ENCODE peak calls at places on chromosomes 13 and 19, in eight cellular contexts. One of them, this sample, is unnamed.

GRCh38 chr13:44271031-44271433 is 102.6 kb upstream of the SERP2 start:
- DNase-seq in central memory CD8-positive, alpha-beta T cell: no peak
- DNase-seq in brain microvascular endothelial cell: no peak
- DNase-seq in AG10803: peak; percentile 52
- DNase-seq in stimulated activated CD8-positive, alpha-beta memory T cell treated with anti-CD3 and anti-CD28 coated beads, Interleukin-4, amount 100 ng/mL, for 24 hours: no peak
- DNase-seq in GM04503: no peak
- DNase-seq in astrocyte of the hippocampus: no peak
- DNase-seq in activated naive CD8-positive, alpha-beta T cell treated with anti-CD3 and anti-CD28 coated beads, Interleukin-2, amount 50 U/mL, for 24 hours: no peak
- DNase-seq in this sample: peak; percentile 18

GRCh38 chr13:99293178-99293577 is 14.0 kb downstream of the GPR183 start:
- DNase-seq in brain microvascular endothelial cell: no peak
- DNase-seq in astrocyte of the hippocampus: no peak
- DNase-seq in stimulated activated CD8-positive, alpha-beta memory T cell treated with anti-CD3 and anti-CD28 coated beads, Interleukin-4, amount 100 ng/mL, for 24 hours: no peak
- DNase-seq in GM04503: no peak
- DNase-seq in central memory CD8-positive, alpha-beta T cell: no peak
- DNase-seq in activated naive CD8-positive, alpha-beta T cell treated with anti-CD3 and anti-CD28 coated beads, Interleukin-2, amount 50 U/mL, for 24 hours: no peak
- DNase-seq in AG10803: no peak
- DNase-seq in this sample: no peak

GRCh38 chr13:114111577-114111976 is 20.8 kb downstream of the RASA3 start:
- DNase-seq in GM04503: no peak
- DNase-seq in activated naive CD8-positive, alpha-beta T cell treated with anti-CD3 and anti-CD28 coated beads, Interleukin-2, amount 50 U/mL, for 24 hours: no peak
- DNase-seq in astrocyte of the hippocampus: no peak
- DNase-seq in central memory CD8-positive, alpha-beta T cell: no peak
- DNase-seq in brain microvascular endothelial cell: no peak
- DNase-seq in stimulated activated CD8-positive, alpha-beta memory T cell treated with anti-CD3 and anti-CD28 coated beads, Interleukin-4, amount 100 ng/mL, for 24 hours: no peak
- DNase-seq in AG10803: peak; percentile 56
- DNase-seq in this sample: no peak

GRCh38 chr13:108044929-108045328 is 170.4 kb downstream of the LIG4 start:
- DNase-seq in stimulated activated CD8-positive, alpha-beta memory T cell treated with anti-CD3 and anti-CD28 coated beads, Interleukin-4, amount 100 ng/mL, for 24 hours: no peak
- DNase-seq in central memory CD8-positive, alpha-beta T cell: no peak
- DNase-seq in brain microvascular endothelial cell: no peak
- DNase-seq in activated naive CD8-positive, alpha-beta T cell treated with anti-CD3 and anti-CD28 coated beads, Interleukin-2, amount 50 U/mL, for 24 hours: no peak
- DNase-seq in astrocyte of the hippocampus: no peak
- DNase-seq in GM04503: no peak
- DNase-seq in AG10803: no peak
- DNase-seq in this sample: no peak

GRCh38 chr13:93900735-93901134 is 578.7 kb downstream of the DCT start:
- DNase-seq in central memory CD8-positive, alpha-beta T cell: no peak
- DNase-seq in GM04503: no peak
- DNase-seq in activated naive CD8-positive, alpha-beta T cell treated with anti-CD3 and anti-CD28 coated beads, Interleukin-2, amount 50 U/mL, for 24 hours: no peak
- DNase-seq in AG10803: peak; percentile 11
- DNase-seq in brain microvascular endothelial cell: no peak
- DNase-seq in stimulated activated CD8-positive, alpha-beta memory T cell treated with anti-CD3 and anti-CD28 coated beads, Interleukin-4, amount 100 ng/mL, for 24 hours: no peak
- DNase-seq in astrocyte of the hippocampus: no peak
- DNase-seq in this sample: no peak

GRCh38 chr13:33367931-33368330 is 82.4 kb upstream of the STARD13 start:
- DNase-seq in stimulated activated CD8-positive, alpha-beta memory T cell treated with anti-CD3 and anti-CD28 coated beads, Interleukin-4, amount 100 ng/mL, for 24 hours: no peak
- DNase-seq in astrocyte of the hippocampus: no peak
- DNase-seq in GM04503: no peak
- DNase-seq in AG10803: no peak
- DNase-seq in central memory CD8-positive, alpha-beta T cell: no peak
- DNase-seq in activated naive CD8-positive, alpha-beta T cell treated with anti-CD3 and anti-CD28 coated beads, Interleukin-2, amount 50 U/mL, for 24 hours: no peak
- DNase-seq in brain microvascular endothelial cell: no peak
- DNase-seq in this sample: no peak

GRCh38 chr19:12723643-12724426 is at the start of gene TNPO2:
- DNase-seq in GM04503: no peak
- DNase-seq in activated naive CD8-positive, alpha-beta T cell treated with anti-CD3 and anti-CD28 coated beads, Interleukin-2, amount 50 U/mL, for 24 hours: peak; percentile 78
- DNase-seq in astrocyte of the hippocampus: peak; percentile 78
- DNase-seq in stimulated activated CD8-positive, alpha-beta memory T cell treated with anti-CD3 and anti-CD28 coated beads, Interleukin-4, amount 100 ng/mL, for 24 hours: peak; percentile 51
- DNase-seq in brain microvascular endothelial cell: peak; percentile 52
- DNase-seq in central memory CD8-positive, alpha-beta T cell: peak; percentile 32
- DNase-seq in AG10803: peak; percentile 46
- DNase-seq in this sample: peak; percentile 69

GRCh38 chr19:55406869-55407624 is 541 bp downstream of the UBE2S start:
- DNase-seq in stimulated activated CD8-positive, alpha-beta memory T cell treated with anti-CD3 and anti-CD28 coated beads, Interleukin-4, amount 100 ng/mL, for 24 hours: peak; percentile 19
- DNase-seq in GM04503: no peak
- DNase-seq in activated naive CD8-positive, alpha-beta T cell treated with anti-CD3 and anti-CD28 coated beads, Interleukin-2, amount 50 U/mL, for 24 hours: peak; percentile 32
- DNase-seq in central memory CD8-positive, alpha-beta T cell: peak; percentile 26
- DNase-seq in AG10803: peak; percentile 34
- DNase-seq in brain microvascular endothelial cell: no peak
- DNase-seq in astrocyte of the hippocampus: peak; percentile 66
- DNase-seq in this sample: peak; percentile 63

GRCh38 chr19:51093066-51093465 is 10.4 kb upstream of the KLK14 start:
- DNase-seq in stimulated activated CD8-positive, alpha-beta memory T cell treated with anti-CD3 and anti-CD28 coated beads, Interleukin-4, amount 100 ng/mL, for 24 hours: no peak
- DNase-seq in astrocyte of the hippocampus: no peak
- DNase-seq in AG10803: no peak
- DNase-seq in brain microvascular endothelial cell: no peak
- DNase-seq in GM04503: no peak
- DNase-seq in central memory CD8-positive, alpha-beta T cell: no peak
- DNase-seq in activated naive CD8-positive, alpha-beta T cell treated with anti-CD3 and anti-CD28 coated beads, Interleukin-2, amount 50 U/mL, for 24 hours: no peak
- DNase-seq in this sample: no peak

GRCh38 chr13:110319774-110320509 is 12.9 kb downstream of the COL4A2 start:
- DNase-seq in central memory CD8-positive, alpha-beta T cell: no peak
- DNase-seq in AG10803: peak; percentile 77
- DNase-seq in astrocyte of the hippocampus: peak; percentile 88
- DNase-seq in activated naive CD8-positive, alpha-beta T cell treated with anti-CD3 and anti-CD28 coated beads, Interleukin-2, amount 50 U/mL, for 24 hours: peak; percentile 41
- DNase-seq in brain microvascular endothelial cell: peak; percentile 67
- DNase-seq in stimulated activated CD8-positive, alpha-beta memory T cell treated with anti-CD3 and anti-CD28 coated beads, Interleukin-4, amount 100 ng/mL, for 24 hours: no peak
- DNase-seq in GM04503: no peak
- DNase-seq in this sample: no peak

GRCh38 chr19:39870171-39870971 is 24.2 kb upstream of the FBL start:
- DNase-seq in activated naive CD8-positive, alpha-beta T cell treated with anti-CD3 and anti-CD28 coated beads, Interleukin-2, amount 50 U/mL, for 24 hours: no peak
- DNase-seq in astrocyte of the hippocampus: no peak
- DNase-seq in AG10803: no peak
- DNase-seq in central memory CD8-positive, alpha-beta T cell: no peak
- DNase-seq in brain microvascular endothelial cell: no peak
- DNase-seq in GM04503: no peak
- DNase-seq in stimulated activated CD8-positive, alpha-beta memory T cell treated with anti-CD3 and anti-CD28 coated beads, Interleukin-4, amount 100 ng/mL, for 24 hours: no peak
- DNase-seq in this sample: no peak

GRCh38 chr13:38686635-38687245 is at the start of gene FREM2:
- DNase-seq in central memory CD8-positive, alpha-beta T cell: no peak
- DNase-seq in astrocyte of the hippocampus: peak; percentile 83
- DNase-seq in AG10803: no peak
- DNase-seq in GM04503: no peak
- DNase-seq in brain microvascular endothelial cell: no peak
- DNase-seq in stimulated activated CD8-positive, alpha-beta memory T cell treated with anti-CD3 and anti-CD28 coated beads, Interleukin-4, amount 100 ng/mL, for 24 hours: no peak
- DNase-seq in activated naive CD8-positive, alpha-beta T cell treated with anti-CD3 and anti-CD28 coated beads, Interleukin-2, amount 50 U/mL, for 24 hours: no peak
- DNase-seq in this sample: peak; percentile 88

GRCh38 chr19:28021316-28022185 is 1191.4 kb downstream of the UQCRFS1 start:
- DNase-seq in brain microvascular endothelial cell: no peak
- DNase-seq in stimulated activated CD8-positive, alpha-beta memory T cell treated with anti-CD3 and anti-CD28 coated beads, Interleukin-4, amount 100 ng/mL, for 24 hours: no peak
- DNase-seq in activated naive CD8-positive, alpha-beta T cell treated with anti-CD3 and anti-CD28 coated beads, Interleukin-2, amount 50 U/mL, for 24 hours: no peak
- DNase-seq in GM04503: no peak
- DNase-seq in central memory CD8-positive, alpha-beta T cell: no peak
- DNase-seq in AG10803: no peak
- DNase-seq in astrocyte of the hippocampus: no peak
- DNase-seq in this sample: no peak

GRCh38 chr19:56972291-56972914 is 131.9 kb upstream of the PEG3 start:
- DNase-seq in AG10803: no peak
- DNase-seq in astrocyte of the hippocampus: no peak
- DNase-seq in stimulated activated CD8-positive, alpha-beta memory T cell treated with anti-CD3 and anti-CD28 coated beads, Interleukin-4, amount 100 ng/mL, for 24 hours: no peak
- DNase-seq in central memory CD8-positive, alpha-beta T cell: no peak
- DNase-seq in activated naive CD8-positive, alpha-beta T cell treated with anti-CD3 and anti-CD28 coated beads, Interleukin-2, amount 50 U/mL, for 24 hours: no peak
- DNase-seq in brain microvascular endothelial cell: no peak
- DNase-seq in GM04503: no peak
- DNase-seq in this sample: no peak

GRCh38 chr19:32662186-32662585 is 12.8 kb downstream of the ANKRD27 start:
- DNase-seq in astrocyte of the hippocampus: peak; percentile 11
- DNase-seq in activated naive CD8-positive, alpha-beta T cell treated with anti-CD3 and anti-CD28 coated beads, Interleukin-2, amount 50 U/mL, for 24 hours: no peak
- DNase-seq in GM04503: no peak
- DNase-seq in brain microvascular endothelial cell: peak; percentile 50
- DNase-seq in AG10803: peak; percentile 40
- DNase-seq in stimulated activated CD8-positive, alpha-beta memory T cell treated with anti-CD3 and anti-CD28 coated beads, Interleukin-4, amount 100 ng/mL, for 24 hours: no peak
- DNase-seq in central memory CD8-positive, alpha-beta T cell: no peak
- DNase-seq in this sample: no peak

GRCh38 chr13:57624565-57625435 is 6.7 kb upstream of the PCDH17 start:
- DNase-seq in astrocyte of the hippocampus: peak; percentile 81
- DNase-seq in GM04503: no peak
- DNase-seq in AG10803: peak; percentile 53
- DNase-seq in brain microvascular endothelial cell: peak; percentile 33
- DNase-seq in central memory CD8-positive, alpha-beta T cell: no peak
- DNase-seq in stimulated activated CD8-positive, alpha-beta memory T cell treated with anti-CD3 and anti-CD28 coated beads, Interleukin-4, amount 100 ng/mL, for 24 hours: no peak
- DNase-seq in activated naive CD8-positive, alpha-beta T cell treated with anti-CD3 and anti-CD28 coated beads, Interleukin-2, amount 50 U/mL, for 24 hours: peak; percentile 5
- DNase-seq in this sample: peak; percentile 84

GRCh38 chr13:26168276-26168814 is 53.8 kb downstream of the RNF6 start:
- DNase-seq in brain microvascular endothelial cell: peak; percentile 5
- DNase-seq in GM04503: no peak
- DNase-seq in stimulated activated CD8-positive, alpha-beta memory T cell treated with anti-CD3 and anti-CD28 coated beads, Interleukin-4, amount 100 ng/mL, for 24 hours: no peak
- DNase-seq in astrocyte of the hippocampus: no peak
- DNase-seq in activated naive CD8-positive, alpha-beta T cell treated with anti-CD3 and anti-CD28 coated beads, Interleukin-2, amount 50 U/mL, for 24 hours: no peak
- DNase-seq in central memory CD8-positive, alpha-beta T cell: no peak
- DNase-seq in AG10803: peak; percentile 27
- DNase-seq in this sample: peak; percentile 17

GRCh38 chr13:35964764-35965163 is 166.4 kb downstream of the DCLK1 start:
- DNase-seq in central memory CD8-positive, alpha-beta T cell: no peak
- DNase-seq in AG10803: peak; percentile 75
- DNase-seq in stimulated activated CD8-positive, alpha-beta memory T cell treated with anti-CD3 and anti-CD28 coated beads, Interleukin-4, amount 100 ng/mL, for 24 hours: no peak
- DNase-seq in activated naive CD8-positive, alpha-beta T cell treated with anti-CD3 and anti-CD28 coated beads, Interleukin-2, amount 50 U/mL, for 24 hours: no peak
- DNase-seq in brain microvascular endothelial cell: peak; percentile 32
- DNase-seq in astrocyte of the hippocampus: no peak
- DNase-seq in GM04503: no peak
- DNase-seq in this sample: peak; percentile 41

GRCh38 chr13:30862707-30863106 is 43.4 kb upstream of the MEDAG start:
- DNase-seq in central memory CD8-positive, alpha-beta T cell: no peak
- DNase-seq in stimulated activated CD8-positive, alpha-beta memory T cell treated with anti-CD3 and anti-CD28 coated beads, Interleukin-4, amount 100 ng/mL, for 24 hours: no peak
- DNase-seq in GM04503: no peak
- DNase-seq in AG10803: no peak
- DNase-seq in activated naive CD8-positive, alpha-beta T cell treated with anti-CD3 and anti-CD28 coated beads, Interleukin-2, amount 50 U/mL, for 24 hours: no peak
- DNase-seq in brain microvascular endothelial cell: peak; percentile 49
- DNase-seq in astrocyte of the hippocampus: peak; percentile 81
- DNase-seq in this sample: no peak

GRCh38 chr19:17243340-17243853 is 2.3 kb downstream of the NR2F6 start:
- DNase-seq in GM04503: no peak
- DNase-seq in AG10803: no peak
- DNase-seq in stimulated activated CD8-positive, alpha-beta memory T cell treated with anti-CD3 and anti-CD28 coated beads, Interleukin-4, amount 100 ng/mL, for 24 hours: no peak
- DNase-seq in activated naive CD8-positive, alpha-beta T cell treated with anti-CD3 and anti-CD28 coated beads, Interleukin-2, amount 50 U/mL, for 24 hours: no peak
- DNase-seq in astrocyte of the hippocampus: no peak
- DNase-seq in brain microvascular endothelial cell: no peak
- DNase-seq in central memory CD8-positive, alpha-beta T cell: no peak
- DNase-seq in this sample: no peak

GRCh38 chr19:17332360-17332676 is 2.3 kb downstream of the ANO8 start:
- DNase-seq in central memory CD8-positive, alpha-beta T cell: no peak
- DNase-seq in AG10803: no peak
- DNase-seq in astrocyte of the hippocampus: no peak
- DNase-seq in GM04503: no peak
- DNase-seq in brain microvascular endothelial cell: no peak
- DNase-seq in activated naive CD8-positive, alpha-beta T cell treated with anti-CD3 and anti-CD28 coated beads, Interleukin-2, amount 50 U/mL, for 24 hours: no peak
- DNase-seq in stimulated activated CD8-positive, alpha-beta memory T cell treated with anti-CD3 and anti-CD28 coated beads, Interleukin-4, amount 100 ng/mL, for 24 hours: no peak
- DNase-seq in this sample: no peak

This sample was measured in hepatocyte.